ENCODE peak calls at places on chromosome 19, in four cellular contexts. Y, T, A and G are unnamed samples.

GRCh38 chr19:29741226-29741625 is 26.2 kb upstream of the C19orf12 start:
- DNase-seq in A (no peak), T (no peak), Y (no peak), G (no peak)

GRCh38 chr19:35693835-35694599 is 10.3 kb upstream of the ZBTB32 start:
- DNase-seq in T (peak), Y (peak), A (no peak), G (peak)

GRCh38 chr19:41913476-41914190 is 14.6 kb downstream of the ERFL start:
- DNase-seq in Y (no peak), T (no peak), A (no peak), G (no peak)

GRCh38 chr19:10915511-10916091 is 12.8 kb downstream of the YIPF2 start:
- DNase-seq in Y (no peak), T (no peak), A (peak), G (peak)

GRCh38 chr19:54137913-54138776 is 583 bp downstream of the CNOT3 start:
- DNase-seq in Y (peak), A (no peak), T (peak), G (peak)

GRCh38 chr19:32178401-32178800 is 167.0 kb upstream of the ZNF507 start:
- DNase-seq in Y (no peak), T (no peak), A (no peak), G (no peak)

GRCh38 chr19:35613574-35613973 is 1.0 kb downstream of the HAUS5 start:
- DNase-seq in T (no peak), A (no peak), Y (no peak), G (no peak)

GRCh38 chr19:40279761-40280607 is 5.2 kb downstream of the AKT2 start:
- DNase-seq in A (no peak), T (no peak), Y (peak), G (no peak)

GRCh38 chr19:42282036-42282762 is 13.1 kb downstream of the CIC start:
- DNase-seq in Y (peak), A (no peak), T (no peak), G (peak)

GRCh38 chr19:19743176-19743575 is 10.3 kb upstream of the ZNF14 start:
- DNase-seq in Y (no peak), A (no peak), T (no peak), G (peak)

GRCh38 chr19:1027020-1027952 is 878 bp downstream of the CNN2 start:
- DNase-seq in Y (peak), T (no peak), A (no peak), G (peak)

GRCh38 chr19:55452381-55453325 is 8.8 kb downstream of the ISOC2 start:
- DNase-seq in A (no peak), Y (no peak), T (peak), G (peak)

GRCh38 chr19:55485439-55486011 is 537 bp downstream of the NAT14 start:
- DNase-seq in Y (peak), A (no peak), T (no peak), G (no peak)

GRCh38 chr19:5131031-5131865 is 162.3 kb downstream of the KDM4B start:
- DNase-seq in A (no peak), T (no peak), Y (peak), G (no peak)

GRCh38 chr19:12788682-12789097 is 2.6 kb upstream of the JUNB start:
- DNase-seq in T (peak), Y (peak), A (no peak), G (peak)

GRCh38 chr19:41409288-41409687 is 11.7 kb downstream of the BCKDHA start:
- DNase-seq in A (no peak), T (no peak), Y (no peak), G (peak)

GRCh38 chr19:1407662-1408299 is 395 bp downstream of the DAZAP1 start:
- DNase-seq in A (no peak), T (no peak), Y (peak), G (peak)

GRCh38 chr19:31111741-31112140 is 237.5 kb downstream of the TSHZ3 start:
- DNase-seq in T (no peak), Y (no peak), A (no peak), G (no peak)

GRCh38 chr19:778910-779653 is 18.2 kb upstream of the PTBP1 start:
- DNase-seq in A (peak), T (no peak), Y (no peak), G (peak)

GRCh38 chr19:35126624-35126959 is 8.3 kb downstream of the LGI4 start:
- DNase-seq in T (peak), Y (no peak), A (no peak), G (no peak)

GRCh38 chr19:10603873-10604459 is 16.9 kb upstream of the AP1M2 start:
- DNase-seq in T (no peak), Y (no peak), A (no peak), G (peak)

GRCh38 chr19:8340341-8341096 is 2.5 kb downstream of the KANK3 start:
- DNase-seq in A (no peak), Y (peak), T (peak), G (peak)

GRCh38 chr19:40716031-40716654 is 543 bp downstream of the COQ8B start:
- DNase-seq in A (no peak), Y (peak), T (no peak), G (no peak)

GRCh38 chr19:14580623-14581237 is 2.2 kb upstream of the CLEC17A start:
- DNase-seq in A (no peak), T (no peak), Y (no peak), G (peak)

GRCh38 chr19:13731147-13731964 is 33.0 kb upstream of the MRI1 start:
- DNase-seq in Y (peak), A (peak), T (peak), G (peak)

GRCh38 chr19:52943884-52944643 is 18.6 kb downstream of the ZNF816 start:
- DNase-seq in Y (no peak), T (no peak), A (no peak), G (no peak)

GRCh38 chr19:52943134-52943883 is 19.4 kb downstream of the ZNF816 start:
- DNase-seq in A (no peak), T (no peak), Y (no peak), G (no peak)

GRCh38 chr19:52948025-52948770 is 14.5 kb downstream of the ZNF816 start:
- DNase-seq in A (no peak), T (no peak), Y (no peak), G (no peak)

GRCh38 chr19:52946322-52947310 is 16.1 kb downstream of the ZNF816 start:
- DNase-seq in Y (no peak), T (peak), A (no peak), G (peak)

DNA sequence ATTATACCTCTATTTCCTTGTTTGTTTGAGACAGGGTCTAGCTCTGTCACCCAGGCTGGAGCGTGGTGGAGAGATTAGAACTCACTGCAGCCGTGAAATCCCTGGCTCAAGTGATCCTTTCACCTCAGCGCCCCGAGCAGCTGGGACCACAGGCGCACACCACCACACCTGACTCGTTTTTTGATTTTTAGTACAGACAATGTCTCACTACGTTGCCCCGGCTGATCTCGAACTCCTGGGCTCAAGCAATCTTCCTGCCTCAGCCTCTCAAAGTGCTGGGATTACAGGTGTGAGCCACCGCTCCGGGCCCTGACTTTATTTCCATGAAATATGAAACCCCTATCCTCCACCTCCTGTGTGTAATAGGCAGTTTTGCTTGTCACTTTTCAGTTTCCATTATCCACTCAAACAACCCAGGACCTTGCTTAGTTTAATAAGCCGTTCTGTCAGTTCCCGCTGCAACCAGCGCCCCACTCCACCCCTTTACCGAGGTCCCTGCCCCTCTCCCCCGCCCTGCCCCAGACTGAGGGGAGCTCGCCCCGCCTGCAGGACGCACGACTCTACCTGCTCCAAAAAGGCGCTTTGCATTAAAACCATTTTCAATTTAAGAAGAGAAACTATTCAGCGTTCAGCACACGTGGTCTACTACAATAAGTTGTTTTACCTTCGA is 16.9 kb downstream of the ZNF816 start:
- DNase-seq in T (no peak), Y (no peak), A (no peak), G (no peak)
- TF ChIP-seq CTCF in T (no peak), Y (no peak), A (no peak), G (no peak)

GRCh38 chr19:44740351-44740824 is 8.1 kb upstream of the BCL3 start:
- DNase-seq in T (no peak), Y (no peak), A (no peak), G (no peak)
- TF ChIP-seq CTCF in T (no peak), Y (no peak), A (peak), G (no peak)

GRCh38 chr19:52665529-52665928 is 27.4 kb upstream of the ZNF83 start:
- DNase-seq in A (no peak), T (no peak), Y (no peak), G (no peak)
- TF ChIP-seq CTCF in A (no peak), T (no peak), Y (no peak), G (no peak)

GRCh38 chr19:3977242-3978143 is 6.6 kb upstream of the DAPK3 start:
- DNase-seq in Y (no peak), A (no peak), T (peak), G (peak)
- TF ChIP-seq CTCF in Y (no peak), A (peak), T (no peak), G (peak)